ENCODE peak calls at places on chromosomes 2 and 18, in ten cellular contexts. One of them, this sample, is unnamed.

GRCh38 chr18:30280861-30281470 is 761.6 kb downstream of the DSC3 start:
- DNase-seq in AML-193: peak; percentile 41
- DNase-seq in neural crest cell: peak; percentile 56
- DNase-seq in fibroblast of the conjunctiva: peak; percentile 8
- DNase-seq in stimulated activated CD8-positive, alpha-beta memory T cell treated with anti-CD3 and anti-CD28 coated beads, Interleukin-15, amount 100 ng/mL, for 1 hour: no peak
- DNase-seq in kidney glomerular epithelial cell: peak; percentile 31
- DNase-seq in activated T-cell treated with anti-CD3 and anti-CD28 coated beads, Interleukin-2, amount 50 U/mL, for 24 hours: no peak
- DNase-seq in stimulated activated naive CD4-positive, alpha-beta T cell: no peak
- DNase-seq in NCI-H226: no peak
- DNase-seq in NCI-H1105: peak; percentile 56
- DNase-seq in this sample: peak; percentile 37

GRCh38 chr2:12970861-12971260 is 254.1 kb downstream of the TRIB2 start:
- DNase-seq in AML-193: no peak
- DNase-seq in neural crest cell: no peak
- DNase-seq in fibroblast of the conjunctiva: no peak
- DNase-seq in stimulated activated CD8-positive, alpha-beta memory T cell treated with anti-CD3 and anti-CD28 coated beads, Interleukin-15, amount 100 ng/mL, for 1 hour: no peak
- DNase-seq in kidney glomerular epithelial cell: peak; percentile 9
- DNase-seq in activated T-cell treated with anti-CD3 and anti-CD28 coated beads, Interleukin-2, amount 50 U/mL, for 24 hours: no peak
- DNase-seq in stimulated activated naive CD4-positive, alpha-beta T cell: no peak
- DNase-seq in NCI-H226: peak; percentile 40
- DNase-seq in NCI-H1105: no peak
- DNase-seq in this sample: no peak

GRCh38 chr18:23844991-23845680 is 155.9 kb downstream of the LAMA3 start:
- DNase-seq in AML-193: no peak
- DNase-seq in neural crest cell: no peak
- DNase-seq in fibroblast of the conjunctiva: no peak
- DNase-seq in stimulated activated CD8-positive, alpha-beta memory T cell treated with anti-CD3 and anti-CD28 coated beads, Interleukin-15, amount 100 ng/mL, for 1 hour: no peak
- DNase-seq in kidney glomerular epithelial cell: peak; percentile 62
- DNase-seq in activated T-cell treated with anti-CD3 and anti-CD28 coated beads, Interleukin-2, amount 50 U/mL, for 24 hours: no peak
- DNase-seq in stimulated activated naive CD4-positive, alpha-beta T cell: no peak
- DNase-seq in NCI-H226: peak; percentile 86
- DNase-seq in NCI-H1105: no peak
- DNase-seq in this sample: no peak

GRCh38 chr2:141554810-141555209 is 576.0 kb downstream of the LRP1B start:
- DNase-seq in AML-193: peak; percentile 39
- DNase-seq in neural crest cell: peak; percentile 2
- DNase-seq in fibroblast of the conjunctiva: peak; percentile 18
- DNase-seq in stimulated activated CD8-positive, alpha-beta memory T cell treated with anti-CD3 and anti-CD28 coated beads, Interleukin-15, amount 100 ng/mL, for 1 hour: no peak
- DNase-seq in kidney glomerular epithelial cell: peak; percentile 36
- DNase-seq in activated T-cell treated with anti-CD3 and anti-CD28 coated beads, Interleukin-2, amount 50 U/mL, for 24 hours: no peak
- DNase-seq in stimulated activated naive CD4-positive, alpha-beta T cell: no peak
- DNase-seq in NCI-H226: peak; percentile 47
- DNase-seq in NCI-H1105: no peak
- DNase-seq in this sample: peak; percentile 51

GRCh38 chr18:35625232-35625631 is 43.7 kb downstream of the GALNT1 start:
- DNase-seq in AML-193: no peak
- DNase-seq in neural crest cell: no peak
- DNase-seq in fibroblast of the conjunctiva: no peak
- DNase-seq in stimulated activated CD8-positive, alpha-beta memory T cell treated with anti-CD3 and anti-CD28 coated beads, Interleukin-15, amount 100 ng/mL, for 1 hour: no peak
- DNase-seq in kidney glomerular epithelial cell: no peak
- DNase-seq in activated T-cell treated with anti-CD3 and anti-CD28 coated beads, Interleukin-2, amount 50 U/mL, for 24 hours: no peak
- DNase-seq in stimulated activated naive CD4-positive, alpha-beta T cell: no peak
- DNase-seq in NCI-H226: no peak
- DNase-seq in NCI-H1105: no peak
- DNase-seq in this sample: no peak

GRCh38 chr2:56191617-56192016 is 7.8 kb downstream of the CCDC85A start:
- DNase-seq in AML-193: no peak
- DNase-seq in neural crest cell: no peak
- DNase-seq in fibroblast of the conjunctiva: peak; percentile 43
- DNase-seq in stimulated activated CD8-positive, alpha-beta memory T cell treated with anti-CD3 and anti-CD28 coated beads, Interleukin-15, amount 100 ng/mL, for 1 hour: no peak
- DNase-seq in kidney glomerular epithelial cell: peak; percentile 52
- DNase-seq in activated T-cell treated with anti-CD3 and anti-CD28 coated beads, Interleukin-2, amount 50 U/mL, for 24 hours: no peak
- DNase-seq in stimulated activated naive CD4-positive, alpha-beta T cell: no peak
- DNase-seq in NCI-H226: peak; percentile 25
- DNase-seq in NCI-H1105: peak; percentile 32
- DNase-seq in this sample: peak; percentile 28

GRCh38 chr18:62505669-62506494 is 16.9 kb upstream of the ZCCHC2 start:
- DNase-seq in AML-193: peak; percentile 61
- DNase-seq in neural crest cell: no peak
- DNase-seq in fibroblast of the conjunctiva: no peak
- DNase-seq in stimulated activated CD8-positive, alpha-beta memory T cell treated with anti-CD3 and anti-CD28 coated beads, Interleukin-15, amount 100 ng/mL, for 1 hour: no peak
- DNase-seq in kidney glomerular epithelial cell: peak; percentile 46
- DNase-seq in activated T-cell treated with anti-CD3 and anti-CD28 coated beads, Interleukin-2, amount 50 U/mL, for 24 hours: peak; percentile 71
- DNase-seq in stimulated activated naive CD4-positive, alpha-beta T cell: peak; percentile 51
- DNase-seq in NCI-H226: no peak
- DNase-seq in NCI-H1105: no peak
- DNase-seq in this sample: peak; percentile 77

GRCh38 chr2:72757177-72757775 is 68.6 kb downstream of the EXOC6B start:
- DNase-seq in AML-193: no peak
- DNase-seq in neural crest cell: no peak
- DNase-seq in fibroblast of the conjunctiva: no peak
- DNase-seq in stimulated activated CD8-positive, alpha-beta memory T cell treated with anti-CD3 and anti-CD28 coated beads, Interleukin-15, amount 100 ng/mL, for 1 hour: no peak
- DNase-seq in kidney glomerular epithelial cell: peak; percentile 42
- DNase-seq in activated T-cell treated with anti-CD3 and anti-CD28 coated beads, Interleukin-2, amount 50 U/mL, for 24 hours: no peak
- DNase-seq in stimulated activated naive CD4-positive, alpha-beta T cell: no peak
- DNase-seq in NCI-H226: peak; percentile 97
- DNase-seq in NCI-H1105: no peak
- DNase-seq in this sample: no peak

GRCh38 chr2:205024822-205025518 is 479.7 kb downstream of the PARD3B start:
- DNase-seq in AML-193: peak; percentile 19
- DNase-seq in neural crest cell: no peak
- DNase-seq in fibroblast of the conjunctiva: peak; percentile 89
- DNase-seq in stimulated activated CD8-positive, alpha-beta memory T cell treated with anti-CD3 and anti-CD28 coated beads, Interleukin-15, amount 100 ng/mL, for 1 hour: no peak
- DNase-seq in kidney glomerular epithelial cell: peak; percentile 94
- DNase-seq in activated T-cell treated with anti-CD3 and anti-CD28 coated beads, Interleukin-2, amount 50 U/mL, for 24 hours: no peak
- DNase-seq in stimulated activated naive CD4-positive, alpha-beta T cell: no peak
- DNase-seq in NCI-H226: peak; percentile 73
- DNase-seq in NCI-H1105: no peak
- DNase-seq in this sample: no peak

This sample was measured in GM12865.